ENCODE peak calls at places on chromosomes 4 and X, in seven cellular contexts. A, Z, E, K, U, S and I are unnamed samples.

GRCh38 chr4:105620640-105621323 is 68.4 kb downstream of the ARHGEF38 start:
- DNase-seq in K (no peak), E (no peak), U (peak), S (no peak), Z (no peak), A (no peak), I (no peak)

GRCh38 chr4:152591361-152591760 is 55.5 kb upstream of the FBXW7 start:
- DNase-seq in E (no peak), Z (peak), A (no peak), S (peak), K (peak), U (no peak), I (no peak)

GRCh38 chr4:125315571-125316390 is 1.0 kb downstream of the FAT4 start:
- DNase-seq in U (peak), E (no peak), S (no peak), A (no peak), Z (no peak), K (no peak), I (peak)

GRCh38 chr4:26039950-26040349 is 125.9 kb downstream of the SMIM20 start:
- DNase-seq in K (no peak), A (no peak), S (no peak), Z (no peak), E (no peak), U (no peak), I (no peak)

GRCh38 chr4:30776921-30777415 is 56.8 kb downstream of the PCDH7 start:
- DNase-seq in S (no peak), U (no peak), Z (no peak), A (no peak), K (no peak), E (no peak), I (no peak)

GRCh38 chr4:184459413-184459812 is 14.9 kb downstream of the IRF2 start:
- DNase-seq in A (no peak), Z (no peak), S (no peak), U (no peak), E (no peak), K (no peak), I (no peak)

GRCh38 chr4:186104895-186105720 is 604 bp downstream of the FAM149A start:
- DNase-seq in S (no peak), U (peak), A (no peak), Z (no peak), E (no peak), K (no peak), I (no peak)

GRCh38 chrX:49041683-49042529 is 1.3 kb downstream of the TFE3 start:
- DNase-seq in S (peak), E (peak), K (no peak), Z (no peak), U (no peak), A (peak), I (peak)

GRCh38 chrX:13373027-13373806 is 53.4 kb upstream of the ATXN3L start:
- DNase-seq in U (no peak), K (no peak), Z (no peak), E (no peak), A (no peak), S (no peak), I (no peak)

GRCh38 chrX:2401201-2401589 is 99.6 kb downstream of the DHRSX start:
- DNase-seq in E (no peak), S (no peak), U (no peak), Z (no peak), K (no peak), A (no peak), I (no peak)

GRCh38 chrX:20756585-20756984 is 489.9 kb upstream of the RPS6KA3 start:
- DNase-seq in S (no peak), A (no peak), E (no peak), U (no peak), K (no peak), Z (no peak), I (no peak)

GRCh38 chrX:39972340-39972739 is 125.4 kb downstream of the BCOR start:
- DNase-seq in S (no peak), E (no peak), A (no peak), K (no peak), U (peak), Z (no peak), I (no peak)

GRCh38 chr4:80266267-80266901 is at the start of gene FGF5:
- DNase-seq in A (no peak), E (no peak), S (no peak), U (peak), K (no peak), Z (peak), I (peak)

GRCh38 chr4:2796261-2797187 is 3.6 kb downstream of the SH3BP2 start:
- DNase-seq in S (no peak), E (no peak), U (peak), K (no peak), Z (no peak), A (no peak), I (no peak)

GRCh38 chrX:15416133-15416993 is 32.1 kb upstream of the VEGFD start:
- DNase-seq in U (no peak), E (no peak), A (no peak), K (no peak), S (no peak), Z (no peak), I (peak)

GRCh38 chrX:8731579-8732395 is at the start of gene ANOS1:
- DNase-seq in U (peak), A (no peak), K (no peak), Z (no peak), S (no peak), E (no peak), I (no peak)

GRCh38 chrX:131057706-131058105 is 440 bp upstream of the ARHGAP36 start:
- DNase-seq in Z (no peak), A (no peak), U (no peak), E (no peak), K (no peak), S (no peak), I (no peak)

GRCh38 chr4:67234296-67234695 is 311.0 kb downstream of the CENPC start:
- DNase-seq in E (no peak), K (no peak), S (no peak), Z (no peak), A (no peak), U (peak), I (no peak)

GRCh38 chr4:2598661-2599654 is 62.5 kb downstream of the FAM193A start:
- DNase-seq in Z (no peak), S (no peak), E (peak), A (no peak), K (no peak), U (no peak), I (peak)

GRCh38 chr4:112938461-112939058 is 110.9 kb upstream of the ANK2 start:
- DNase-seq in K (no peak), S (peak), A (peak), E (peak), U (peak), Z (peak), I (peak)

GRCh38 chr4:44422912-44423311 is 25.7 kb downstream of the KCTD8 start:
- DNase-seq in K (no peak), U (no peak), A (no peak), S (no peak), E (no peak), Z (no peak), I (no peak)

GRCh38 chr4:2482693-2483092 is 13.8 kb downstream of the RNF4 start:
- DNase-seq in E (peak), A (no peak), S (peak), Z (no peak), K (no peak), U (no peak), I (no peak)

GRCh38 chr4:137967480-137968190 is 274.5 kb downstream of the SLC7A11 start:
- DNase-seq in Z (no peak), E (no peak), U (no peak), K (no peak), A (no peak), S (no peak), I (no peak)

GRCh38 chr4:184722798-184723197 is 11.1 kb downstream of the CENPU start:
- DNase-seq in U (no peak), S (no peak), A (no peak), K (no peak), Z (no peak), E (no peak), I (no peak)

GRCh38 chrX:104205548-104205947 is 39.3 kb downstream of the FAM199X start:
- DNase-seq in S (no peak), A (no peak), Z (no peak), U (no peak), K (no peak), E (no peak), I (no peak)

GRCh38 chr4:38869511-38869910 is 1.9 kb downstream of the FAM114A1 start:
- DNase-seq in A (no peak), U (no peak), E (no peak), Z (no peak), K (no peak), S (no peak), I (no peak)

GRCh38 chr4:144645621-144646522 is at the start of gene HHIP:
- DNase-seq in Z (no peak), E (no peak), A (no peak), S (no peak), U (peak), K (no peak), I (peak)

GRCh38 chr4:101157415-101158135 is 189.8 kb downstream of the PPP3CA start:
- DNase-seq in Z (no peak), S (no peak), K (no peak), E (no peak), A (no peak), U (no peak), I (no peak)

GRCh38 chr4:8897768-8898167 is 26.1 kb upstream of the HMX1 start:
- DNase-seq in S (no peak), Z (no peak), E (no peak), A (no peak), K (no peak), U (no peak), I (no peak)

GRCh38 chr4:123453006-123453685 is 56.6 kb downstream of the SPRY1 start:
- DNase-seq in Z (no peak), U (no peak), E (no peak), A (no peak), K (no peak), S (no peak), I (no peak)

GRCh38 chr4:67762091-67762490 is 7.9 kb upstream of the GNRHR start:
- DNase-seq in A (no peak), K (no peak), U (no peak), S (peak), E (no peak), Z (no peak), I (no peak)

GRCh38 chrX:2931612-2932011 is 2.5 kb upstream of the ARSD start:
- DNase-seq in Z (no peak), E (no peak), S (no peak), K (no peak), U (no peak), A (no peak), I (no peak)

GRCh38 chrX:66142351-66142750 is 21.7 kb upstream of the HEPH start:
- DNase-seq in U (no peak), E (no peak), S (no peak), Z (no peak), A (no peak), K (no peak), I (no peak)

GRCh38 chr4:2442175-2442993 is 23.6 kb downstream of the CFAP99 start:
- DNase-seq in S (no peak), A (no peak), U (no peak), E (no peak), K (no peak), Z (no peak), I (no peak)

GRCh38 chr4:88357262-88357661 is 21.4 kb upstream of the HERC6 start:
- DNase-seq in Z (no peak), E (no peak), K (no peak), A (no peak), S (no peak), U (no peak), I (no peak)